ENCODE peak calls at places on chromosome 6, in eight cellular contexts. E is NAMALWA; N is NCI-H1092 treated with DMSO at 0.1 percent for 48 hours; O is Jurkat, Clone E6-1; C is hepatocyte; T is brain pericyte; F is mesenchymal stem cell; R is activated CD4-positive, alpha-beta T cell treated with anti-CD3 and anti-CD28 coated beads, Interleukin-2, amount 50 U/mL, for 1 hour. L is an unnamed sample.

GRCh38 chr6:168028181-168028580 is 30.7 kb downstream of the KIF25 start:
- DNase-seq in E (no peak), N (no peak), O (no peak), C (no peak), T (no peak), F (no peak), R (no peak), L (no peak)

GRCh38 chr6:14467591-14467990 is 350.0 kb downstream of the CD83 start:
- DNase-seq in E (no peak), N (no peak), O (no peak), C (no peak), T (no peak), F (no peak), R (no peak), L (no peak)

GRCh38 chr6:1724616-1725015 is 114.9 kb downstream of the FOXC1 start:
- DNase-seq in E (no peak), N (peak; percentile 11), O (no peak), C (peak; percentile 25), T (no peak), F (no peak), R (no peak), L (no peak)

GRCh38 chr6:74631558-74631957 is 574.3 kb downstream of the COL12A1 start:
- DNase-seq in E (no peak), N (no peak), O (no peak), C (no peak), T (no peak), F (no peak), R (no peak), L (no peak)

GRCh38 chr6:107962723-107963122 is 4.7 kb upstream of the SEC63 start:
- DNase-seq in E (no peak), N (no peak), O (no peak), C (no peak), T (no peak), F (no peak), R (no peak), L (no peak)

GRCh38 chr6:47521966-47522365 is 44.4 kb downstream of the CD2AP start:
- DNase-seq in E (no peak), N (no peak), O (no peak), C (no peak), T (no peak), F (no peak), R (no peak), L (no peak)

GRCh38 chr6:133241901-133242760 is 974 bp downstream of the EYA4 start:
- DNase-seq in E (no peak), N (peak; percentile 73), O (no peak), C (peak; percentile 12), T (no peak), F (peak; percentile 60), R (no peak), L (no peak)

GRCh38 chr6:15268130-15268908 is 22.4 kb downstream of the JARID2 start:
- DNase-seq in E (no peak), N (no peak), O (no peak), C (no peak), T (no peak), F (no peak), R (no peak), L (no peak)

GRCh38 chr6:44029489-44030185 is 97.6 kb downstream of the MRPL14 start:
- DNase-seq in E (no peak), N (no peak), O (no peak), C (no peak), T (no peak), F (no peak), R (no peak), L (peak; percentile 40)

GRCh38 chr6:146813554-146813953 is 214.8 kb downstream of the ADGB start:
- DNase-seq in E (no peak), N (no peak), O (no peak), C (no peak), T (no peak), F (peak; percentile 50), R (no peak), L (no peak)

GRCh38 chr6:31462026-31462963 is 35.6 kb upstream of the MICB start:
- DNase-seq in E (no peak), N (no peak), O (no peak), C (no peak), T (no peak), F (peak; percentile 34), R (no peak), L (no peak)

GRCh38 chr6:111855775-111856174 is 17.5 kb downstream of the FYN start:
- DNase-seq in E (no peak), N (no peak), O (no peak), C (no peak), T (no peak), F (no peak), R (no peak), L (no peak)

GRCh38 chr6:95819939-95820338 is 195.8 kb upstream of the FUT9 start:
- DNase-seq in E (peak; percentile 28), N (no peak), O (peak; percentile 6), C (no peak), T (no peak), F (no peak), R (no peak), L (no peak)

GRCh38 chr6:35343092-35343834 is 905 bp downstream of the PPARD start:
- DNase-seq in E (peak; percentile 51), N (no peak), O (no peak), C (no peak), T (no peak), F (no peak), R (no peak), L (peak; percentile 79)

GRCh38 chr6:128803911-128804310 is 79.0 kb upstream of the LAMA2 start:
- DNase-seq in E (no peak), N (no peak), O (no peak), C (no peak), T (no peak), F (peak; percentile 16), R (no peak), L (no peak)

GRCh38 chr6:156977527-156978291 is 200.5 kb downstream of the ARID1B start:
- DNase-seq in E (no peak), N (peak; percentile 50), O (no peak), C (no peak), T (no peak), F (no peak), R (no peak), L (no peak)

GRCh38 chr6:163347021-163347446 is 67.5 kb upstream of the QKI start:
- DNase-seq in E (no peak), N (no peak), O (no peak), C (no peak), T (no peak), F (no peak), R (no peak), L (no peak)

GRCh38 chr6:167330745-167331144 is 5.9 kb downstream of the TTLL2 start:
- DNase-seq in E (no peak), N (no peak), O (no peak), C (no peak), T (no peak), F (no peak), R (no peak), L (no peak)

GRCh38 chr6:54135665-54136370 is 24.6 kb downstream of the MLIP start:
- DNase-seq in E (no peak), N (no peak), O (no peak), C (peak; percentile 31), T (peak; percentile 20), F (peak; percentile 47), R (no peak), L (no peak)

L was measured in suprapubic skin.